ENCODE peak calls at places on chromosomes 16 and 17, in seven cellular contexts. Q is CD4-positive, alpha-beta T cell; V is esophagus squamous epithelium; A is DND-41; W is heart right ventricle; U is neural progenitor cell; O is GM23248. P is an unnamed sample.
A peak's percentile ranks its signal among the peaks of the same experiment; 100 is the strongest.

GRCh38 chr16:4293822-4294457 is 21.1 kb upstream of the TFAP4 start:
- DNase-seq in U (peak; percentile 88), O (peak; percentile 90), A (no peak), W (peak; percentile 51), Q (no peak), V (no peak), P (no peak)

GRCh38 chr17:78745407-78746088 is 36.5 kb downstream of the CYTH1 start:
- DNase-seq in O (peak; percentile 67), Q (peak; percentile 37), U (peak; percentile 56), V (no peak), A (peak; percentile 20), W (no peak), P (no peak)

GRCh38 chr17:77147357-77147801 is 6.6 kb downstream of the SEC14L1 start:
- DNase-seq in U (no peak), A (no peak), V (no peak), O (no peak), W (no peak), Q (no peak), P (no peak)

GRCh38 chr17:58006563-58006923 is 503 bp downstream of the SRSF1 start:
- DNase-seq in U (peak; percentile 59), Q (peak; percentile 28), W (peak; percentile 65), V (no peak), A (peak; percentile 80), O (peak; percentile 89), P (peak; percentile 55)

GRCh38 chr17:29720471-29720990 is 97.8 kb upstream of the CORO6 start:
- DNase-seq in O (no peak), W (no peak), V (no peak), A (no peak), U (no peak), Q (no peak), P (no peak)

GRCh38 chr16:85462405-85463227 is 150.5 kb upstream of the GSE1 start:
- DNase-seq in A (peak; percentile 67), Q (no peak), O (peak; percentile 52), W (peak; percentile 71), U (peak; percentile 54), V (no peak), P (no peak)

GRCh38 chr17:31388770-31389672 is 2.5 kb upstream of the RAB11FIP4 start:
- DNase-seq in W (peak; percentile 32), Q (no peak), U (peak; percentile 70), A (peak; percentile 36), O (peak; percentile 43), V (no peak), P (no peak)

GRCh38 chr16:22007159-22007508 is 777 bp upstream of the MOSMO start:
- DNase-seq in V (no peak), O (no peak), U (no peak), Q (no peak), W (no peak), A (no peak), P (no peak)

GRCh38 chr17:14575349-14575966 is 274.6 kb downstream of the HS3ST3B1 start:
- DNase-seq in O (peak; percentile 42), V (no peak), W (no peak), Q (no peak), U (no peak), A (no peak), P (no peak)

GRCh38 chr17:74045608-74046007 is 157.9 kb upstream of the RPL38 start:
- DNase-seq in Q (no peak), V (no peak), W (no peak), U (peak; percentile 16), A (no peak), O (no peak), P (no peak)

GRCh38 chr17:74040729-74041128 is 162.7 kb upstream of the RPL38 start:
- DNase-seq in W (no peak), V (no peak), A (no peak), U (no peak), Q (no peak), O (no peak), P (no peak)

GRCh38 chr17:74042241-74042640 is 161.2 kb upstream of the RPL38 start:
- DNase-seq in A (no peak), V (no peak), O (no peak), U (no peak), Q (no peak), W (no peak), P (no peak)

GRCh38 chr17:74042744-74043486 is 160.6 kb upstream of the RPL38 start:
- DNase-seq in V (no peak), U (no peak), W (no peak), O (peak; percentile 99), Q (no peak), A (no peak), P (peak; percentile 52)

GRCh38 chr17:74043976-74044375 is 159.5 kb upstream of the RPL38 start:
- DNase-seq in V (no peak), U (no peak), A (no peak), O (no peak), W (no peak), Q (no peak), P (no peak)
- H3K9me3 ChIP-seq in V (no peaks in the 10 kb centered on the region), U (no peaks in the 10 kb centered on the region), A (no peaks in the 10 kb centered on the region), O (no peaks in the 10 kb centered on the region), W (no peaks in the 10 kb centered on the region), Q (no peaks in the 10 kb centered on the region), P (no peaks in the 10 kb centered on the region)

DNA sequence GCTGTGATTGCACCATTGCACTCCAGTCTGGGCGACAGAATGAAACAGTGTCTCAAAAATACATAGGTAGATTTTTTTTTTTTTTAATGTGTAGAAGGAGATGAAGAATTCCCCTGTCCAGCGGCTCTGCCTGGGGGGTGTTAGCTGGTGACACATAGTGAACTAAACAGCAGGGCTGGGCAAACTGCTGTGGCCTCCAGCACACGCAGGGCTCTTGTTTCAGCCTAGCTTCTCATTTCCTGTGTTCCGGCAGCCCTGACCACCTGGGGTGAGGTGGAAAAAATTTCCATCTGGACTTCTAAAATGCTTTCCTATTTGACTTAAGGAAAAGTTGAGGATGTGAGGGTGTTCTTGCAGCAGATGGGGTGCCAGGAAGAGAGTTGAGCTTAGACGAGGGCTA is 33.3 kb upstream of the RGS9 start:
- DNase-seq in Q (no peak), U (no peak), O (peak; percentile 11), V (no peak), W (no peak), A (no peak), P (no peak)
- H3K9me3 ChIP-seq in Q (no peaks in the 10 kb centered on the region), U (no peaks in the 10 kb centered on the region), O (no peaks in the 10 kb centered on the region), V (no peaks in the 10 kb centered on the region), W (no peaks in the 10 kb centered on the region), A (no peaks in the 10 kb centered on the region), P (no peaks in the 10 kb centered on the region)

GRCh38 chr16:81081007-81081406 is 4.0 kb upstream of the C16orf46 start:
- DNase-seq in O (no peak), A (no peak), U (no peak), V (no peak), Q (no peak), W (no peak), P (no peak)
- H3K9me3 ChIP-seq in O (no peaks in the 10 kb centered on the region), A (no peaks in the 10 kb centered on the region), U (no peaks in the 10 kb centered on the region), V (no peaks in the 10 kb centered on the region), Q (no peaks in the 10 kb centered on the region), W (no peaks in the 10 kb centered on the region), P (no peaks in the 10 kb centered on the region)

DNA sequence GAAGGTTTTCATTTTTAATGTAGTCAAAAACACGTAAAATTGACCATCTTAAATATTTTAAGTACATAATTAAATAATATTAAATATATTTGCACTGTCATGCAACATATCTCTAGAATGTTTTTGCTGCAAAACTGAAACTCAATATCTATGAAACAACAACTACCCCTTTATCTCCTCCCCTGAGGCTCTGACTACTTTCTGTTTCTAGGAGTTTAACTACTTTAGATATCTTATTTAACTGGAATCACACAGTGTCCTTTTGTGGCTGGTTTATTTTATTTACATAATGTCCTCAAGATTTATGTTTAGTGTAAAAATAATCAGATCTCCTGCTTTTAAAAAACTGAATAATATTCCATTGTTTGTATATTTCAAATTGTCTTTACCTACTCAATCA is 2003.9 kb downstream of the TP53TG3F start:
- DNase-seq in A (no peak), U (no peak), W (no peak), Q (no peak), O (no peak), V (no peak), P (no peak)
- H3K9me3 ChIP-seq in A (no peaks in the 10 kb centered on the region), U (peaks cover 15% of the 10 kb centered on the region), W (no peaks in the 10 kb centered on the region), Q (peaks cover 11% of the 10 kb centered on the region), O (no peaks in the 10 kb centered on the region), V (no peaks in the 10 kb centered on the region), P (no peaks in the 10 kb centered on the region)

DNA sequence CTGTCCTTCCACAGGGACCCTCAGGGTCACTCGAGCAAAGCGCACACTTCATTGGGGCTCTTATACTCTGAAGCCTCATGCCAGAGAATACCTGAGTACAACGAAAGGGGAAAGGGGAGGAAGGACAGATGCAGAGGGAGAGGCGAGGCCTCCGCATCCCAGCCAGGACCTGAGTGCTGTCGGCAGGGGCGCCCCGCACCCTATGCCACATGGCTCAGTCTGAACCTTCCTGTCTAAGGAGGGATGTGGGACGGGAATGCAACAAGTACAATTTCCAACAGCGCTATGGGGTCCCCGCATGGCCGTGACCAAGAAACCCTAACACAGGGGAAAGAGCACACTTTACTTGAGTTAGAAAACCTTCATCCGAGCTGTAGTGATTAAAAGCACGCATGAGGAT is 39.8 kb upstream of the FAAP100 start:
- DNase-seq in W (no peak), Q (no peak), O (no peak), A (no peak), U (no peak), V (no peak), P (no peak)
- H3K9me3 ChIP-seq in W (no peaks in the 10 kb centered on the region), Q (no peaks in the 10 kb centered on the region), O (no peaks in the 10 kb centered on the region), A (no peaks in the 10 kb centered on the region), U (no peaks in the 10 kb centered on the region), V (no peaks in the 10 kb centered on the region), P (no peaks in the 10 kb centered on the region)

P was measured in thoracic aorta.